ENCODE peak calls at places on chromosome 6, in five cellular contexts. Z is gastrocnemius medialis, F is foreskin fibroblast, H is H1, M is RWPE1. O is an unnamed sample.

GRCh38 chr6:44388876-44389275 is 1.4 kb downstream of the CDC5L start:
- DNase-seq in Z (no peak), F (no peak), H (no peak), M (no peak), O (no peak)

GRCh38 chr6:84274856-84275255 is 47.4 kb upstream of the CEP162 start:
- DNase-seq in Z (no peak), F (no peak), H (no peak), M (no peak), O (no peak)

GRCh38 chr6:16181429-16182359 is 52.8 kb downstream of the MYLIP start:
- DNase-seq in Z (no peak), F (no peak), H (no peak), M (no peak), O (no peak)

GRCh38 chr6:27867941-27868705 is 44.1 kb downstream of the OR2B2 start:
- DNase-seq in Z (no peak), F (no peak), H (no peak), M (no peak), O (no peak)

GRCh38 chr6:42996513-42996912 is 12.1 kb downstream of the PPP2R5D start:
- DNase-seq in Z (no peak), F (no peak), H (no peak), M (no peak), O (no peak)

GRCh38 chr6:116447496-116448011 is 13.6 kb upstream of the CALHM6 start:
- DNase-seq in Z (no peak), F (peak; percentile 92), H (no peak), M (no peak), O (no peak)

GRCh38 chr6:41940759-41941279 is 789 bp downstream of the CCND3 start:
- DNase-seq in Z (peak; percentile 16), F (no peak), H (no peak), M (peak; percentile 45), O (no peak)

GRCh38 chr6:63516186-63516944 is 55.9 kb upstream of the LOC128125822 start:
- DNase-seq in Z (no peak), F (no peak), H (no peak), M (no peak), O (no peak)

GRCh38 chr6:85484941-85485340 is 35.1 kb downstream of the NT5E start:
- DNase-seq in Z (no peak), F (no peak), H (no peak), M (no peak), O (no peak)

GRCh38 chr6:63140114-63140513 is 71.2 kb upstream of the FKBP1C start:
- DNase-seq in Z (no peak), F (no peak), H (no peak), M (no peak), O (no peak)

GRCh38 chr6:80214436-80215022 is 108.1 kb downstream of the BCKDHB start:
- DNase-seq in Z (no peak), F (peak; percentile 45), H (no peak), M (peak; percentile 62), O (no peak)

GRCh38 chr6:157984165-157984564 is 2.5 kb downstream of the SYNJ2 start:
- DNase-seq in Z (no peak), F (no peak), H (no peak), M (no peak), O (no peak)

GRCh38 chr6:157981395-157982296 is at the start of gene SYNJ2:
- DNase-seq in Z (peak; percentile 60), F (peak; percentile 77), H (peak; percentile 57), M (peak; percentile 89), O (peak; percentile 80)

GRCh38 chr6:157983439-157984119 is 1.9 kb downstream of the SYNJ2 start:
- DNase-seq in Z (no peak), F (no peak), H (no peak), M (no peak), O (no peak)

GRCh38 chr6:157982297-157982579 is 575 bp downstream of the SYNJ2 start:
- DNase-seq in Z (no peak), F (no peak), H (no peak), M (peak; percentile 47), O (no peak)

DNA sequence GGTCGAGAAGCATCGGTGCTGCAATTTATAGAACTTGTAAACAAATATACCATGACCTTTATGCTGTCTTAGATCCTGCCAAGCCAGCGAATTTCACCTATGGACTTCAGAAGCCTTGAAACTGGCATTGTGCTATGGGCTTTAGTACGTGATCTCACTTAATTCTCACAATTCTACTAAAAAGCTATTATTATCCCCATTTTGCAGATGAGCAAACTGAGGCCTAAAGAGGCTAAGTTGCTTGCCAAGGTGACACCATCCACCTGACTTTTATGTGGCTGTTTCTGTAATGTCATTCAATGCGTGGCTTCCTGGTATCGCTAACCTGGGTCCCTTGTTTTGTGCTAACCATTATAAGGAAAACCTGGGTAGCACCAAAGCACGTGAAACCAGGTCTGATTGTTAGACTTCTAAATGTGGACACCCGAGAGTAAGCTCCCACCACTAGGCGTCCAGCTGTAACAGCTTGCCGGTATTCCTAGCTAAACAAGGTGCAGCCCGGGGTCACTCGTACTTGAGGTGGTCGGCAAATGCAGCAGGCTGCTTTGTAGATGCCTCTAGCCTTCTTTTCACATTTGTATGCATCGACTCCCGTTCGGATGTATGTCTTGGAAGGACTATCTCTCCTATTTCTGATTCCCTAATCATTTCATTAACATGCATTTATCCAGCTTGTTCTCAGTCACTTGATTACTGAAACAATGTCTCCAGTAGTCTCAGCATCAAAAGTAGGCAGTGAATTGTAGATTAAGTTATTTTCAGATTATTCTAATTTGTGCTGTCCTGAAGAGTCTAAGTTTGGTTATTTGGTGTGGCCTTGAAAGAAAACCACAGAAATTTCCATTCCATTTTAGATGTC is 1.1 kb downstream of the SYNJ2 start:
- DNase-seq in Z (no peak), F (no peak), H (no peak), M (no peak), O (no peak)
- TF ChIP-seq CTCF in Z (no peak), F (peak; percentile 42), H (peak; percentile 25), M (no peak), O (no peak)

GRCh38 chr6:166987448-166987847 is 11.7 kb upstream of the CEP43 start:
- DNase-seq in Z (no peak), F (no peak), H (no peak), M (no peak), O (no peak)

GRCh38 chr6:166987930-166988329 is 11.3 kb upstream of the CEP43 start:
- DNase-seq in Z (no peak), F (no peak), H (no peak), M (no peak), O (no peak)

GRCh38 chr6:166988674-166989201 is 10.5 kb upstream of the CEP43 start:
- DNase-seq in Z (no peak), F (no peak), H (no peak), M (no peak), O (no peak)

DNA sequence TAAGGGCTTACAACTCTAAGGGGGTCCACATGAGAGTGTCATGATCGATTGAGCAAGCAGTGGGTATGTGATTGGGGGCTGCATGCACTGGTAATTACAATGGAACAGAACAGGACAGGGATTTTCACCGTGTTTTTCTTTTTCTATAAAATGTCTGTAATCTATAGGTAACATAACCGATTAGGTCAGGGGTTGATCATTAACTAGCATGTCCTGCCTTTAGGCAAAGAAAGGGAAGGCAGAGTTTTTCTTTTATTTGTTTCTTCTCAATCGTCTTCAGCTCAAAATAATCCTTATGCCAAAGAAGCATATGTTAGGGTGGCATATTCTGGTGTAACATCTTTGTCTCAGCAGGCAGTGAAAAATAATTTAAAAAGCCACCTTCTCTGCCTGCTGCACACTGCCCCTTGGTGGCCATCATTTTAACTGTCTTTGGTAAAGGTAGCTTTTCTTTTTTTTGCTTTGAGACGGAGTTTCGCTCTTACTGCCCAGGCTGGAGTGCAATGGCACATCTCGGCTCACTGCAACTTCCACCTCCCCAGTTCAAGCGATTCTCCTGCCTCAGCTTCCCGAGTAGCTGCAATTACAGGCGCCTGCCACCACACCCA is 9.7 kb upstream of the CEP43 start:
- DNase-seq in Z (no peak), F (peak; percentile 33), H (no peak), M (no peak), O (no peak)
- TF ChIP-seq CTCF in Z (no peak), F (peak; percentile 53), H (peak; percentile 54), M (peak; percentile 34), O (no peak)

GRCh38 chr6:93036835-93037234 is 382.5 kb downstream of the EPHA7 start:
- DNase-seq in Z (no peak), F (no peak), H (no peak), M (no peak), O (no peak)
- TF ChIP-seq CTCF in Z (no peak), F (no peak), H (peak; percentile 62), M (no peak), O (no peak)

GRCh38 chr6:75065524-75065923 is 140.3 kb downstream of the COL12A1 start:
- DNase-seq in Z (no peak), F (peak; percentile 9), H (no peak), M (no peak), O (no peak)
- TF ChIP-seq CTCF in Z (no peak), F (peak; percentile 7), H (no peak), M (no peak), O (no peak)

GRCh38 chr6:88168362-88168761 is 2.2 kb upstream of the CNR1 start:
- DNase-seq in Z (no peak), F (no peak), H (no peak), M (no peak), O (no peak)
- TF ChIP-seq CTCF in Z (no peak), F (no peak), H (peak; percentile 20), M (no peak), O (no peak)

GRCh38 chr6:32148722-32149576 is 2.8 kb downstream of the PRRT1 start:
- DNase-seq in Z (peak; percentile 52), F (no peak), H (peak; percentile 72), M (peak; percentile 64), O (no peak)
- TF ChIP-seq CTCF in Z (no peak), F (no peak), H (peak; percentile 60), M (peak; percentile 58), O (no peak)

GRCh38 chr6:99458319-99458718 is 33.2 kb upstream of the PNISR start:
- DNase-seq in Z (no peak), F (no peak), H (no peak), M (no peak), O (no peak)
- TF ChIP-seq CTCF in Z (no peak), F (peak; percentile 24), H (peak; percentile 55), M (no peak), O (peak; percentile 10)

GRCh38 chr6:72622094-72622540 is 253 bp downstream of the KCNQ5 start:
- DNase-seq in Z (peak; percentile 54), F (peak; percentile 29), H (no peak), M (peak; percentile 40), O (peak; percentile 30)

GRCh38 chr6:72621243-72622093 is at the start of gene KCNQ5:
- DNase-seq in Z (peak; percentile 37), F (no peak), H (no peak), M (peak; percentile 33), O (peak; percentile 46)

GRCh38 chr6:72626126-72626525 is 4.3 kb downstream of the KCNQ5 start:
- DNase-seq in Z (no peak), F (no peak), H (no peak), M (no peak), O (no peak)

GRCh38 chr6:72623808-72624207 is 1.9 kb downstream of the KCNQ5 start:
- DNase-seq in Z (no peak), F (no peak), H (no peak), M (no peak), O (no peak)

DNA sequence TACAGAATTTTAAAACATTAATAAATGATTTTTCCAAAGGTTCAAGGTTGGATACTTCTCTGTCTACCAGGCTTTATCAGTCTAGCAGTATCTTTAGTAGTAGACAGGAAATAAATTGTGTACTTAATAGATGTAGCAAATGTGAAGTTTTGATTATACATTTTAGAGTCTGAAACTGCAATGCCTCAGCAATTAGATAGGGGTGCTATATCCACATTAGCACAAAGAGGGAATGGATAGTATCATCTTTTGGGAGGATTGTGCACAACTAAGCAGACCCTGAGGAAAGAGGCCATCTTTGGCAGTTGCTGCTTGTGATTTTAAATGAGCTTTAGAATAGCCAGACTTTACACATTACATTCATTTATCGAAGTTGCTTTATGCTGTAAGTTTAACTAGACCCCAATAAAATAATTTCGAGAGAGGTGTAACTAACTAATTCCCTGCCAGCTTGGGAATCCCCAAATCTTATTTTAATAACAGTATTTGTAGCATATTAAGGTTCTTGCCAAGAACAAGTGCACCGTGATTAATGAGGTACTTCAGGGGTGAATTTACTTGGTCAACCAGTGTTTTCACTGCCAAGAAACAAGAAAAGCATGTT is 2.8 kb downstream of the KCNQ5 start:
- DNase-seq in Z (no peak), F (no peak), H (no peak), M (peak; percentile 41), O (no peak)
- TF ChIP-seq CTCF in Z (no peak), F (peak; percentile 62), H (peak; percentile 66), M (peak; percentile 72), O (peak; percentile 74)

O was measured in mesothelial cell of epicardium.